ENCODE peak calls at places on chromosomes 11 and 22, in four cellular contexts. One of them, this sample, is unnamed.

GRCh38 chr22:35569916-35570315 is 29.3 kb downstream of the RASD2 start:
- DNase-seq in stomach: no peak
- DNase-seq in BJ: no peak
- DNase-seq in fibroblast of the aortic adventitia: no peak
- DNase-seq in this sample: no peak

GRCh38 chr11:65316979-65317786 is 2.5 kb downstream of the CDC42EP2 start:
- DNase-seq in stomach: peak
- DNase-seq in BJ: no peak
- DNase-seq in fibroblast of the aortic adventitia: peak
- DNase-seq in this sample: no peak

GRCh38 chr11:128456566-128457268 is 130.6 kb downstream of the ETS1 start:
- DNase-seq in stomach: no peak
- DNase-seq in BJ: no peak
- DNase-seq in fibroblast of the aortic adventitia: no peak
- DNase-seq in this sample: no peak

GRCh38 chr22:21098099-21098671 is 52.4 kb downstream of the LRRC74B start:
- DNase-seq in stomach: no peak
- DNase-seq in BJ: no peak
- DNase-seq in fibroblast of the aortic adventitia: no peak
- DNase-seq in this sample: no peak

GRCh38 chr11:69931060-69931910 is 112.1 kb upstream of the FGF3 start:
- DNase-seq in stomach: no peak
- DNase-seq in BJ: no peak
- DNase-seq in fibroblast of the aortic adventitia: no peak
- DNase-seq in this sample: peak

GRCh38 chr11:134024420-134025085 is 44.3 kb upstream of the JAM3 start:
- DNase-seq in stomach: no peak
- DNase-seq in BJ: no peak
- DNase-seq in fibroblast of the aortic adventitia: no peak
- DNase-seq in this sample: no peak

GRCh38 chr11:45085657-45086501 is 60.6 kb upstream of the PRDM11 start:
- DNase-seq in stomach: no peak
- DNase-seq in BJ: no peak
- DNase-seq in fibroblast of the aortic adventitia: no peak
- DNase-seq in this sample: no peak

GRCh38 chr11:65478411-65479183 is 20.2 kb upstream of the MALAT1 start:
- DNase-seq in stomach: peak
- DNase-seq in BJ: no peak
- DNase-seq in fibroblast of the aortic adventitia: peak
- DNase-seq in this sample: peak

GRCh38 chr22:46075764-46076531 is 74.4 kb upstream of the PPARA start:
- DNase-seq in stomach: peak
- DNase-seq in BJ: no peak
- DNase-seq in fibroblast of the aortic adventitia: peak
- DNase-seq in this sample: peak

GRCh38 chr11:61019818-61020405 is 48.4 kb downstream of the CD6 start:
- DNase-seq in stomach: no peak
- DNase-seq in BJ: no peak
- DNase-seq in fibroblast of the aortic adventitia: no peak
- DNase-seq in this sample: peak

GRCh38 chr11:69000831-69001245 is 12.2 kb downstream of the MRGPRF start:
- DNase-seq in stomach: no peak
- DNase-seq in BJ: peak
- DNase-seq in fibroblast of the aortic adventitia: peak
- DNase-seq in this sample: no peak

GRCh38 chr11:120174866-120175265 is 36.0 kb upstream of the OAF start:
- DNase-seq in stomach: no peak
- DNase-seq in BJ: no peak
- DNase-seq in fibroblast of the aortic adventitia: no peak
- DNase-seq in this sample: no peak

GRCh38 chr11:11407738-11408084 is 54.7 kb upstream of the CSNK2A3 start:
- DNase-seq in stomach: no peak
- DNase-seq in BJ: no peak
- DNase-seq in fibroblast of the aortic adventitia: no peak
- DNase-seq in this sample: no peak

GRCh38 chr11:106681435-106681834 is 336.8 kb downstream of the GUCY1A2 start:
- DNase-seq in stomach: no peak
- DNase-seq in BJ: no peak
- DNase-seq in fibroblast of the aortic adventitia: no peak
- DNase-seq in this sample: no peak

GRCh38 chr11:34331329-34331728 is 26.5 kb downstream of the ABTB2 start:
- DNase-seq in stomach: no peak
- DNase-seq in BJ: no peak
- DNase-seq in fibroblast of the aortic adventitia: peak
- DNase-seq in this sample: no peak

GRCh38 chr22:42560781-42561180 is 7.0 kb downstream of the SERHL2 start:
- DNase-seq in stomach: no peak
- DNase-seq in BJ: no peak
- DNase-seq in fibroblast of the aortic adventitia: no peak
- DNase-seq in this sample: no peak
- TF ChIP-seq CTCF in stomach: peak
- TF ChIP-seq CTCF in BJ: peak
- TF ChIP-seq CTCF in fibroblast of the aortic adventitia: peak
- TF ChIP-seq CTCF in this sample: peak

GRCh38 chr22:27317156-27317555 is 484.4 kb downstream of the MN1 start:
- DNase-seq in stomach: no peak
- DNase-seq in BJ: no peak
- DNase-seq in fibroblast of the aortic adventitia: peak
- DNase-seq in this sample: no peak
- TF ChIP-seq CTCF in stomach: no peak
- TF ChIP-seq CTCF in BJ: no peak
- TF ChIP-seq CTCF in fibroblast of the aortic adventitia: peak
- TF ChIP-seq CTCF in this sample: peak

DNA sequence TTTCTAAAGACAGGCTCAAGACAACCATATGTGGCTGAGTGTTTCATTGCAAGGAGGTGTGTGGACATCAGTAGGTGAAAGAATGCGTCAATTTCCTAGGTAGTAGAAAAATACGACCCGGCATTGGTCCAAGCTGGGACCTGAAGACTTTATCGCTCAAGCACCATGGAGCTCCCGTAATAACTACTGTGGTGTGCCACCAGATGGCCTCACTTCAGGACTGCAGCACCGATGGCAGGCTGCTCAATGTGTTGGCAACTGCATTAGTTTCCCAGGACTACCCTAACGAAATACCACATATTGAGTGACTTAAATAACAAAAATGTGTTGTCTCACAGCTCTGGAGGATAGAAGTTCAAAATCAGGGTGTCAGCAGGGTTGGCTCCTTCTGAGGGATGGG is 72.4 kb upstream of the FAT3 start:
- DNase-seq in stomach: no peak
- DNase-seq in BJ: no peak
- DNase-seq in fibroblast of the aortic adventitia: no peak
- DNase-seq in this sample: no peak
- TF ChIP-seq CTCF in stomach: no peak
- TF ChIP-seq CTCF in BJ: no peak
- TF ChIP-seq CTCF in fibroblast of the aortic adventitia: no peak
- TF ChIP-seq CTCF in this sample: peak

DNA sequence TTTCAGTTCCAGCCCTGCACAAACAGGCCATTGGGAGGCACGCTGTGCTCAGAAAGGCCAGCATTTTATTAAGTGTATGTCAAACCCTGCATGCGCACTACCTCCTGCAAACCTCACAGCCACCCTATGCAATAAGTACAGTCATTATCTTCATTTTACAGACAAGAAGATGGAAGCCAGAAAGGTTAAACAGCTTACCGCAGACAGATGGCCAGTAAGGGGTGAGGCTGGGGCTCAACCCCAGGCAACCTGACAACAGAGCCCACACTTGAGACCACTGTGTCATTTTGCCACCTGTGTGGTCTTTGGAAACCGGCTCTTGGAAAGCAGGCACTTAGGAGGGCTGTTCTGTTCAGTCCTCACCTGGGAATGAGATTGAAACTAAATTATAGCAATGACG is 142.3 kb downstream of the NXPE2 start:
- DNase-seq in stomach: no peak
- DNase-seq in BJ: no peak
- DNase-seq in fibroblast of the aortic adventitia: no peak
- DNase-seq in this sample: no peak
- TF ChIP-seq CTCF in stomach: no peak
- TF ChIP-seq CTCF in BJ: no peak
- TF ChIP-seq CTCF in fibroblast of the aortic adventitia: no peak
- TF ChIP-seq CTCF in this sample: no peak

DNA sequence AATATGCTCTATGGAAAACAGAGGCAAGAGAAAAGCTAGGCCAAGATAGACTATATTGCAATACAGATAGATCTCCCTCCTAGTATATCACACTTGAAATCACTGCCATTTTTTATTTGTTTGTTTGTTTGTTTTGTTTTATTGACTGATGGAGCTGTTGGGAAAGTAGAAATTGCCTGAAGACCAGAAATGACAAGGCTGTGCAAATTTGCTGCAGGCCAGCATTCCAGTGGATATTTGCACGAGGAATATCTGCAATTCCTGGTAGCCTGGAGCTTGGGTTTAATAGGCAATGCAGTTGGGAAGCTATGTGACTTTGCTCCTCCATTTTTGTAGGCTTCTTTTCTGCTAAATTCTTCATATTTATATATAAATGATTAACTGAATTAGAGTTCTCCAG is 991.7 kb downstream of the LRRC4C start:
- DNase-seq in stomach: no peak
- DNase-seq in BJ: no peak
- DNase-seq in fibroblast of the aortic adventitia: no peak
- DNase-seq in this sample: no peak
- TF ChIP-seq CTCF in stomach: no peak
- TF ChIP-seq CTCF in BJ: no peak
- TF ChIP-seq CTCF in fibroblast of the aortic adventitia: no peak
- TF ChIP-seq CTCF in this sample: no peak

DNA sequence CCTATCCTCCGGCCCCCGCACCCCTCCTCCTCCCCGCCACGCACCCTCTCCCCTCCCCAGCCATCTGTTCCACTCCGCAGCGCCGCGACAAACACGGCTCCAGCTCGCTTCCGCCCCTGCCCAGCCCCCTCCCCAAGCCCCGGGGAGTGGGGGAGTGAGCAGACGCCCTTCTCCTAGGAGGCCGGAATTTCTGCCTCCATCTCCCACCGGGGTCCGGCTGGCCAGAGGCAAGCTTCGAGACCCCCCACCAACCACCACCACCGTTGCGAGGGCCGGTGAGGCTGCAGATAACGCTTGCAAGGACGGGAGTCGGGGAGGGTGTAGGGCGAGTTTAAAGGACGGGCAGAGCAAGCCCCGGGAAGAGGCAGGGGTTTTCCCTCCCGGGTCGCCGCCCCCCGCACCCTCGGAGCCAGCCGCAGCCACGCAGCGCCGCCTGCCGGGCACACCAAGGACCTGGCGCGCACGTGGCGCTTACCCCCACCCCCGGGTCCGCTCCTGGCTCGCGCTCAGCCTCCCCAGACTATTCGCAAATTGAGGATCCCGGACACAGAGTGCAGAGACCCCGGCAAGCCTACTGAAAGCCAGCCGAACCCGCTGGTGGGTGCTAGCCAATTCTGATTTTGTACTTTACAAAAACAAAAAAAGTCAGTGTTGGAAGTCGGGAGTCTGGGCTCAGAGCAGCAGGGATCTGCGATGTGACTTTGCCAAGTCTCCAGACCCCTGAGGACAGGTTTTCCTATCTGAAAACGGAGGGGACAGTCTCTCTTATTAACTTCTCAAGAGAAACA is 22.6 kb downstream of the RTN4RL2 start:
- DNase-seq in stomach: peak
- DNase-seq in BJ: no peak
- DNase-seq in fibroblast of the aortic adventitia: no peak
- DNase-seq in this sample: no peak
- TF ChIP-seq CTCF in stomach: peak
- TF ChIP-seq CTCF in BJ: peak
- TF ChIP-seq CTCF in fibroblast of the aortic adventitia: peak
- TF ChIP-seq CTCF in this sample: peak